ENCODE peak calls at places on chromosomes 5 and 9, in six cellular contexts. Y is epithelial cell of prostate; X is activated CD8-positive, alpha-beta memory T cell treated with anti-CD3 and anti-CD28 coated beads for 48 hours; T is dorsolateral prefrontal cortex; E is progenitor cell of endocrine pancreas; P is HuH-7. A is an unnamed sample.

GRCh38 chr5:6766558-6767191 is 53.4 kb downstream of the TENT4A start:
- DNase-seq in E (no peak), P (no peak), X (no peak), Y (peak), T (peak), A (peak)

GRCh38 chr5:171978519-171978918 is 27.9 kb downstream of the FBXW11 start:
- DNase-seq in T (no peak), Y (no peak), P (no peak), E (no peak), X (no peak), A (no peak)

GRCh38 chr9:6459718-6460117 is 46.7 kb downstream of the UHRF2 start:
- DNase-seq in P (no peak), X (no peak), T (no peak), Y (no peak), E (no peak), A (no peak)

GRCh38 chr5:171535162-171535561 is 115.7 kb downstream of the FGF18 start:
- DNase-seq in E (no peak), Y (no peak), X (no peak), T (no peak), P (no peak), A (no peak)

GRCh38 chr9:130785940-130786500 is 49.0 kb upstream of the ABL1 start:
- DNase-seq in X (no peak), P (no peak), T (no peak), Y (no peak), E (no peak), A (no peak)

GRCh38 chr5:163245584-163245983 is 191.8 kb upstream of the CCNG1 start:
- DNase-seq in Y (no peak), E (no peak), P (no peak), T (no peak), X (no peak), A (no peak)

GRCh38 chr9:15485836-15486678 is 24.7 kb downstream of the PSIP1 start:
- DNase-seq in E (no peak), T (no peak), P (no peak), Y (no peak), X (no peak), A (peak)

GRCh38 chr9:1238407-1238806 is 188.2 kb downstream of the DMRT2 start:
- DNase-seq in P (no peak), X (no peak), Y (no peak), E (no peak), T (no peak), A (no peak)

GRCh38 chr9:130462685-130463084 is 17.9 kb downstream of the ASS1 start:
- DNase-seq in Y (no peak), P (no peak), T (no peak), X (no peak), E (no peak), A (no peak)

GRCh38 chr9:19732570-19732969 is 56.3 kb downstream of the SLC24A2 start:
- DNase-seq in Y (no peak), T (no peak), X (no peak), E (no peak), P (no peak), A (no peak)

GRCh38 chr5:57258052-57258451 is 84.2 kb downstream of the GPBP1 start:
- DNase-seq in Y (no peak), E (no peak), X (no peak), T (no peak), P (no peak), A (no peak)

GRCh38 chr5:107470007-107470582 is 200.6 kb downstream of the EFNA5 start:
- DNase-seq in Y (no peak), X (no peak), P (no peak), T (no peak), E (no peak), A (no peak)